ENCODE peak calls at places on chromosomes 16 and 17, in nine cellular contexts. M is central memory CD8-positive, alpha-beta T cell; V is Right ventricle myocardium inferior; N is Right ventricle myocardium superior; O is CD8-positive, alpha-beta T cell; Z is stimulated activated effector memory CD8-positive, alpha-beta T cell treated with anti-CD3 and anti-CD28 coated beads, Interleukin-12 subunit alpha, Interleukin-12 subunit beta, amount 100 ng/mL, for 72 hours; Y is activated naive CD8-positive, alpha-beta T cell treated with anti-CD3 and anti-CD28 coated beads, Interleukin-2, amount 10 ng/mL, durations not matched to agents 7 days and 5 days; H is activated T-cell treated with anti-CD3 and anti-CD28 coated beads, Interleukin-2, amount 50 U/mL, for 4 hours; U is effector memory CD8-positive, alpha-beta T cell. S is an unnamed sample.

GRCh38 chr16:80027007-80027965 is 426.7 kb upstream of the MAF start:
- ATAC-seq in V (peak; percentile 73), H (peak; percentile 79), O (peak; percentile 73), N (peak; percentile 53), U (peak; percentile 90), M (peak; percentile 83), Z (peak; percentile 94), Y (peak; percentile 95), S (peak; percentile 98)

GRCh38 chr16:66332599-66332998 is 33.9 kb upstream of the CDH5 start:
- ATAC-seq in U (no peak), Y (no peak), O (no peak), H (no peak), M (no peak), Z (no peak), N (peak; percentile 12), V (no peak), S (no peak)

GRCh38 chr17:20122236-20122879 is 113.2 kb downstream of the SPECC1 start:
- ATAC-seq in Z (no peak), O (no peak), V (peak; percentile 20), Y (no peak), H (no peak), N (peak; percentile 32), U (no peak), M (no peak), S (no peak)

GRCh38 chr17:3925684-3926537 is 9.6 kb upstream of the P2RX1 start:
- ATAC-seq in N (no peak), M (no peak), V (no peak), Z (no peak), O (no peak), U (no peak), H (no peak), Y (no peak), S (no peak)

GRCh38 chr16:89269805-89270665 is 52.5 kb downstream of the ZNF778 start:
- ATAC-seq in Z (no peak), U (no peak), H (no peak), O (no peak), V (no peak), Y (no peak), M (no peak), N (no peak), S (no peak)

GRCh38 chr16:52497067-52497816 is 49.7 kb downstream of the TOX3 start:
- ATAC-seq in M (no peak), H (no peak), V (no peak), N (no peak), Z (no peak), O (no peak), Y (no peak), U (no peak), S (no peak)

GRCh38 chr17:29732613-29733012 is 109.9 kb upstream of the CORO6 start:
- ATAC-seq in N (peak; percentile 91), O (no peak), H (no peak), U (no peak), V (peak; percentile 92), M (no peak), Y (no peak), Z (no peak), S (no peak)

GRCh38 chr16:69772560-69773254 is 10.6 kb downstream of the WWP2 start:
- ATAC-seq in H (peak; percentile 53), V (no peak), N (no peak), O (no peak), M (no peak), Y (no peak), Z (peak; percentile 87), U (peak; percentile 17), S (peak; percentile 93)

GRCh38 chr16:12185563-12185962 is 209.0 kb downstream of the SNX29 start:
- ATAC-seq in V (no peak), U (no peak), N (no peak), M (no peak), H (no peak), O (no peak), Z (no peak), Y (no peak), S (no peak)

GRCh38 chr17:31857920-31858646 is 961 bp downstream of the COPRS start:
- ATAC-seq in Y (no peak), V (peak; percentile 11), H (peak; percentile 13), N (peak; percentile 19), O (peak; percentile 11), M (peak; percentile 30), U (peak; percentile 19), Z (peak; percentile 54), S (peak; percentile 44)

GRCh38 chr16:31461201-31461920 is 2.1 kb downstream of the ARMC5 start:
- ATAC-seq in M (no peak), U (no peak), Y (no peak), V (no peak), H (no peak), O (no peak), N (no peak), Z (no peak), S (no peak)

GRCh38 chr16:80231888-80232287 is 308.9 kb upstream of the DYNLRB2 start:
- ATAC-seq in Y (no peak), U (no peak), N (no peak), V (no peak), M (no peak), H (peak; percentile 46), O (no peak), Z (peak; percentile 94), S (peak; percentile 99)

GRCh38 chr16:4904942-4905615 is 31.9 kb downstream of the PPL start:
- ATAC-seq in Y (no peak), H (no peak), U (no peak), N (no peak), O (no peak), V (no peak), M (no peak), Z (no peak), S (no peak)

GRCh38 chr16:58339452-58339938 is 44.7 kb upstream of the PRSS54 start:
- ATAC-seq in O (no peak), M (no peak), Z (no peak), V (peak; percentile 81), U (no peak), N (peak; percentile 59), H (no peak), Y (no peak), S (no peak)

GRCh38 chr16:70576431-70577255 is 53.0 kb downstream of the SF3B3 start:
- ATAC-seq in H (no peak), U (peak; percentile 21), O (no peak), M (no peak), V (no peak), Y (no peak), N (no peak), Z (peak; percentile 63), S (peak; percentile 66)

GRCh38 chr17:40608061-40608581 is 39.5 kb downstream of the SMARCE1 start:
- ATAC-seq in V (no peak), O (peak; percentile 56), M (peak; percentile 89), H (peak; percentile 38), Y (peak; percentile 53), N (no peak), U (peak; percentile 86), Z (peak; percentile 86), S (peak; percentile 63)

GRCh38 chr17:83179811-83180210 is 100.4 kb downstream of the METRNL start:
- ATAC-seq in O (no peak), H (no peak), U (no peak), M (no peak), V (no peak), Z (no peak), Y (no peak), N (no peak), S (no peak)

GRCh38 chr16:4924593-4925378 is 12.2 kb downstream of the PPL start:
- ATAC-seq in Y (no peak), M (no peak), V (peak; percentile 27), H (no peak), Z (no peak), O (no peak), U (no peak), N (peak; percentile 29), S (no peak)

GRCh38 chr17:50079334-50080095 is 15.6 kb upstream of the PDK2 start:
- ATAC-seq in O (no peak), H (peak; percentile 51), V (no peak), Y (no peak), N (peak; percentile 13), M (no peak), Z (peak; percentile 53), U (peak; percentile 41), S (peak; percentile 60)

GRCh38 chr17:40374965-40375498 is 10.5 kb upstream of the GJD3 start:
- ATAC-seq in M (no peak), N (no peak), U (no peak), V (no peak), H (no peak), Z (no peak), O (no peak), Y (no peak), S (no peak)

GRCh38 chr17:42325026-42325425 is 36.7 kb downstream of the STAT5A start:
- ATAC-seq in V (no peak), U (no peak), N (no peak), O (no peak), H (no peak), M (no peak), Z (no peak), Y (no peak), S (peak; percentile 40)

S was measured in activated T-helper 17 cell treated with anti-CD3 and anti-CD28 coated beads, Interleukin-2, amount 50 U/mL, for 72 hours.